ENCODE peak calls at places on chromosome 15, in four cellular contexts. M, Z, B and Y are unnamed samples.

GRCh38 chr15:57550640-57551039 is 41.1 kb upstream of the MYZAP start:
- DNase-seq in M (no peak), Z (no peak), B (no peak), Y (no peak)

GRCh38 chr15:101773496-101774100 is 29.7 kb upstream of the OR4F6 start:
- DNase-seq in B (peak), M (peak), Z (peak), Y (no peak)

GRCh38 chr15:77966540-77967290 is 110.8 kb downstream of the TBC1D2B start:
- DNase-seq in M (peak), B (peak), Z (peak), Y (no peak)

GRCh38 chr15:31069360-31070000 is 32.0 kb downstream of the TRPM1 start:
- DNase-seq in Z (no peak), M (peak), B (no peak), Y (no peak)

GRCh38 chr15:67880651-67881182 is 40.9 kb upstream of the RNU6-1 start:
- DNase-seq in Z (peak), B (no peak), M (peak), Y (no peak)

GRCh38 chr15:31470756-31471155 is 144.1 kb downstream of the KLF13 start:
- DNase-seq in Z (no peak), M (no peak), B (no peak), Y (no peak)

GRCh38 chr15:98649996-98650870 is 1.9 kb downstream of the IGF1R start:
- DNase-seq in Z (peak), B (no peak), M (peak), Y (no peak)

GRCh38 chr15:48536681-48537091 is 108.8 kb downstream of the FBN1 start:
- DNase-seq in Z (no peak), B (no peak), M (no peak), Y (no peak)

GRCh38 chr15:75565062-75565970 is 13.8 kb downstream of the PTPN9 start:
- DNase-seq in M (no peak), B (no peak), Z (no peak), Y (no peak)

GRCh38 chr15:53446376-53446775 is 313.1 kb downstream of the WDR72 start:
- DNase-seq in Z (no peak), B (no peak), M (no peak), Y (no peak)

GRCh38 chr15:101474983-101475382 is 14.5 kb downstream of the PCSK6 start:
- DNase-seq in B (no peak), M (no peak), Z (no peak), Y (no peak)

GRCh38 chr15:29699791-29700190 is 122.5 kb downstream of the TJP1 start:
- DNase-seq in Z (no peak), M (no peak), B (no peak), Y (no peak)

DNA sequence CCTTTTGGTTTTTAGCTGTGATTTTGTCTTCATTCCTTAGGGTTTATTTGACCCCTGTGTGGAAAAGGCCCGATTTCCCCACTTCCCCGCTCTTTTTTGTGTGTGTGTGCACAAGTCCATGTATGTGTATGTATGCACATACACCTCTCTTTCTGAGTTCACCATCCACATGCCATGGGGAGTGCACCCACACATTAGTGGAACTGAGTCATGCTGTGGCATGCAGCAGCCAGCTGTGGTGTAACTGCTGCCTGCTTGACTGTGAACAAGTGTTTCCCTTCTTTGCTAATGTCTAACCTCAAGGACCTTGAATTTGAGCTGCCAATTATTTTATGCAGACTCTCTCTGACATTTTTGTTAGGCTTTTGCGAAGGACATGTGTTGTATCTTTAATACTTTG is 434.9 kb upstream of the TPM1 start:
- DNase-seq in M (no peak), B (no peak), Z (no peak), Y (no peak)
- TF ChIP-seq POLR2AphosphoS2 in M (no peak), B (no peak), Z (no peak), Y (no peak)

DNA sequence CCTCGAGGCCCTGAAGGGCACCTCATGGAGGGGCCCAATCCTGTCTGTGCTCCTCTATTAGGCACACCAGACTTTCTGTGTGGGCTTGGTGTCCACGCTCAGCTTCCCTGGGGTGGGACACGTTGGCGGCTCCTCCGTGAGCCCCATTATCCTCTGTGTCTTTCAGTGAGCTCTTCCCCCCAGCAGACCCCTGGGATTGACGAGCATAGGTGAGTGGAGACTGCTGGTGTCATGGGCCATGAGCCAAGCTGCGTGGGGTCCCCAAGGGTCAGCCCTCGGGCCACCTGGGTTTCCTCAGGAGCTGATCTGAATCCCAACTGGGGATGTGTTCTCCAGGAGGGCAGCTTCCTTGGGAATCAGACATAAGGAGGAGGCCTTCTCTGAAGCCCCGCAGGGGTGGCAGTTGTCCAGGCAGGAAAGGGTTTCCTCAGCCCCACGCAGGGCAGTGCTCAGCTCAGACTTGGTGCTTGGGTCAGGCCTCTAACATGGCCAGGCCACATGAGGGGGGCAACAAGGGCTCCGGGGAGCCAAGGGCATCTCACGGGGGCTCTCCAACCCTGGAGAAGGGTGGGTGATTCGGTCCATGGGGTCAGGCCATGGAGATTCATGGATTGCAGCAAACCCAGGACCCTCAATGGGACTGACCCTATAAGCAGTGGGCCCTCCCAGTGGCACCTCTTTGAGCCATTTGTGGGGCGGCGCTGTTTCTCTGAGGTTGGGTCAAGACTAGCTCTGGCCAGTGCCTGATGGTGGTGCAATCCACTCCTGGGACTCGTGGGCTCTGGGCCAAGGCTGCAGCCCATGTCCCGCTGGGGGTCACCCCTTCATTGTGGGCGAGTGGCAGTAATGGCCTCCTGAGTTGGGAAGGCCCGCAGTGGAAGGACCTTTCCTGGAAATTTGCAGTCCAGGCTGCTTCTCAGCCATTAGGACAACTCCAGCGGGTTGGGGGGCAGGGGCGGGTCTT is 222.5 kb downstream of the SNRPN start:
- DNase-seq in B (no peak), M (no peak), Z (no peak), Y (no peak)
- TF ChIP-seq POLR2AphosphoS2 in B (no peak), M (no peak), Z (no peak), Y (no peak)

DNA sequence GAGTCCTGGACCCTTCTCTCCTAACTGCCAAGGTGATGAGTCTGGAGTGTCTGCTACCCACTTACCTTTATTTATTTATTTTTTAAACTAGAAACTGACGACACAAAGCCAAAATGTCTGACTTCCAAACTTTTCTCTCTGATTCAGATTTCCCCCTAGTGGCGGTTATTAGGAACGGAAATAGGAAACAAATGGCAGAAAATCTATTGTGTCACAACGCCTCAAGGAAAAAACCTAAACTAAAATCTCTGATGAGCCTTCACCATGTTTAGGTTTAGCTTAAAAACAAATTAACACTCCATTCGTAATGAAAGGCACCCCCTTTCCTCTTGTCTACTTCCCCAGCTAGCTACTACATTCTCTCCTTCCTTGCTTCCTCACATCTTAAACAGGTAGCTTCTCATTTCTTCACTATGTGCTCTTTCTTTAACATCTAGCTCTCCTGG is 94.0 kb upstream of the MEX3B start:
- DNase-seq in B (peak), Z (peak), M (peak), Y (no peak)
- TF ChIP-seq POLR2AphosphoS2 in B (no peak), Z (no peak), M (no peak), Y (no peak)

DNA sequence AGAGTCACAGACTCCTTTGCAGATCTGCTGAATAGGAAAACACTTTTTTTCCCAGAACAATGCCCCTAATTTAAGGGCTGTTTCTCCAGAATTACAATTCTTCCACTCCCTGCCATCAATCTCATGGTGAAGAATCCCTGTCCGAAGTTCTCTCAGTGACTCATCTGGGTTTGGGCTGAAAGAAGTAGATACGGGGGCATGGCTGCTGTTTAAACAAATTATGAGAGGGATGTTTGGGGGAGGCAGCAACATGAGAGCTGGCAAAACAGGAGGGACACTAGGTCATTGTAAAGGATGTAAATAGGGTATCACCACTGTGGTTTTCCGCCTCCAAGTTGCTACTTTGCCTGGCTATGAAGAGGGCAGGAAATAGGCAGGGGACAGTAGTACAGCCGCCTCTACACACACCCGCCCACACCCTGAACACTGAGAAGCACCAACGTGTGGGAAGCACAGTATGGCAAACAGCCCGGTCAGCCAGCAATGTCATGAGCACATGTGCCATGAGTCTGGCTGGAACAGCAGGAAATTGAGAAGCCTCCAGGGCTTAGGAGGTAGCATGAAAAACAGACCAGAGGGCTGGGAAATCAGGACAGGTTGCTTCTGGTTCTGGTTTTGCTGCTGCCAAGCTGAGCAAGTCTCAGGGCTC is 17.2 kb downstream of the HEXA start:
- DNase-seq in B (peak), Z (no peak), M (peak), Y (no peak)
- TF ChIP-seq POLR2AphosphoS2 in B (no peak), Z (no peak), M (no peak), Y (no peak)

GRCh38 chr15:80172401-80172800 is 19.6 kb downstream of the FAH start:
- DNase-seq in Z (no peak), B (no peak), M (no peak), Y (no peak)

GRCh38 chr15:80175436-80175835 is 22.6 kb downstream of the FAH start:
- DNase-seq in B (no peak), M (no peak), Z (no peak), Y (no peak)

GRCh38 chr15:80174017-80174746 is 21.4 kb downstream of the FAH start:
- DNase-seq in M (no peak), Z (no peak), B (no peak), Y (no peak)

GRCh38 chr15:80171787-80172186 is 19.0 kb downstream of the FAH start:
- DNase-seq in M (peak), Z (no peak), B (no peak), Y (no peak)

GRCh38 chr15:80173022-80173759 is 20.4 kb downstream of the FAH start:
- DNase-seq in Z (peak), M (peak), B (peak), Y (no peak)
- TF ChIP-seq POLR2AphosphoS2 in Z (no peak), M (no peak), B (no peak), Y (no peak)

GRCh38 chr15:89751748-89752147 is 699 bp upstream of the MESP1 start:
- DNase-seq in B (no peak), M (no peak), Z (no peak), Y (no peak)

GRCh38 chr15:89755701-89756100 is 4.7 kb upstream of the MESP1 start:
- DNase-seq in Z (no peak), B (no peak), M (no peak), Y (no peak)

GRCh38 chr15:89756897-89757296 is 5.8 kb upstream of the MESP1 start:
- DNase-seq in B (no peak), Z (peak), M (peak), Y (no peak)

GRCh38 chr15:89753855-89754254 is 2.8 kb upstream of the MESP1 start:
- DNase-seq in Z (no peak), M (no peak), B (no peak), Y (no peak)

DNA sequence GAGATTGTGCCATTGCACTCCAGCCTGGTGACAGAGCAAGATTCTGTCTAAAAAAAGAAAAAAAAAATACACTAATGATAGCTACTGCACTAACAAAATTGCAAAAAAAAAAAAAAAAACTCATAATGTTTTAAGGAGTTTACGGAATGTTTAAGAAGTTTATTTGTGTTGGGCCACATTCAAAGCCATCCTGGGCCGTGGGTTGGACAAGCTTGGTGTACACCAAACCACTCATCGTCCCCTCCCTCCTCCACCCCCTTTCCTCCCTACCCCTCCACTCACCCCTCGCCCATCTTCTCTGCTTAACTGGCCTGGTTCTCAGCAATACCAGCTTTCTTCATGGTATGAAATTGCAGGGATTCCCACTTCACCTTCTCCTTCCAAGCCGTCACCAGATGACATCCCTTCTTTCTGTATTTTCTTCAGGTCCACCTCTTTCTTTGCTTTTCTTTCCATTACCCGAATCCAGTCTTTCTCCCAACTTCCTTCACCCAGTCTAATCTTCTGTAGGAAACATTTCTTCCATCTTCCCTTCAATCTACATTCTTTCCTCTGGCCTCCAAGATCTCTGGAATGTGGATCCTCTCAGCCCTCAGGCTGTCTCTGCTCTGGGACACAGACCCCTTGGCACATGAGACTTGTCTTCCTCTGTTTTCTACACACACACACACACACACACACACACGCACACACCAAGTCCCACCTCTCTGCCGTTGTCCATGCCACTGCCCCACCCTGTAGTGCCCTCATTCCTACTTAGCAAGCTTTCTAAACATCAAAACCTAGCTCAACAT is 3.5 kb upstream of the MESP1 start:
- DNase-seq in B (no peak), Z (peak), M (no peak), Y (no peak)
- TF ChIP-seq POLR2AphosphoS2 in B (no peak), Z (no peak), M (no peak), Y (no peak)

GRCh38 chr15:20345401-20345958 is 196.1 kb downstream of the GOLGA6L6 start:
- DNase-seq in M (no peak), Z (peak), B (peak), Y (no peak)

GRCh38 chr15:20344601-20345400 is 196.8 kb downstream of the GOLGA6L6 start:
- DNase-seq in Z (peak), B (peak), M (no peak), Y (no peak)

GRCh38 chr15:20340331-20340811 is 201.2 kb downstream of the GOLGA6L6 start:
- DNase-seq in M (no peak), B (peak), Z (peak), Y (no peak)

GRCh38 chr15:20340931-20341661 is 200.5 kb downstream of the GOLGA6L6 start:
- DNase-seq in M (no peak), Z (peak), B (no peak), Y (no peak)

GRCh38 chr15:20341901-20342605 is 199.5 kb downstream of the GOLGA6L6 start:
- DNase-seq in Z (peak), M (no peak), B (no peak), Y (no peak)
- TF ChIP-seq POLR2AphosphoS2 in Z (no peak), M (no peak), B (no peak), Y (no peak)

GRCh38 chr15:85532689-85533088 is 152.3 kb downstream of the AKAP13 start:
- DNase-seq in M (no peak), B (no peak), Z (no peak), Y (no peak)
- TF ChIP-seq POLR2AphosphoS2 in M (no peak), B (no peak), Z (no peak), Y (no peak)

DNA sequence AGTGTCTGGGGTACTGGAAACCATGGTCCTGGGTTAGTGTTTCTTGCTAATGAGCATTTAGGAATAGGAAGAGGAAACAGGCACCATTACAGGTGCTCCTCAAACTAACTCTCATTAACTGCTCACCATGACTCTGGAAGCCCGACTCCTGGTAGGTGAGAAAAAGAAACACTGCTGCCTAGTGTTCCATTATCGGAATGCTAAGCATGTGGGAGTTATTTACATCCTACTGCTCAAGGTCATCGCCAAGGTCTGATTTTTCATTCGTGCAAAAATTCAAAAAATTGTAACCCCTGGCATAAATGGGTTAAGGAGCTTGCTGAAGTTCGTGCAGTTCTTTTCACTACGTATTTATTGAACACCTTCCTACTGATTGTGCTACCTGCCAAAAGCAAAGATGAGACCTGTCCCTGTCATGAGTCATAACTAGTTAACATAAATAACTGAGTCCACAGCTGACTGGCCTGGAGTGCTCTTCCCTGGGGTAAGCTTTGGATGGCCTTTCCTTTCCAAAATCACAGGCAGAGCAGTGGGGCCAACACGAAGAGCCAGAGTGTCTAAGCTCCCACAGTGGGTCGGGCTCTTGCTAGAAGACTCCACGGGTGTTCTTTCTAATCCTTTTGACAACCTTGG is 22.7 kb upstream of the PAQR5 start:
- DNase-seq in M (peak), Z (no peak), B (no peak), Y (no peak)
- TF ChIP-seq POLR2AphosphoS2 in M (no peak), Z (no peak), B (no peak), Y (no peak)

GRCh38 chr15:100093211-100094126 is 248.3 kb downstream of the ADAMTS17 start:
- DNase-seq in Z (no peak), B (no peak), M (no peak), Y (no peak)
- TF ChIP-seq POLR2AphosphoS2 in Z (no peak), B (no peak), M (no peak), Y (no peak)